ENCODE peak calls at places on chromosomes 16 and 17, in ten cellular contexts. J is dorsolateral prefrontal cortex; Q is IMR-90; O is testis; T is CD8-positive, alpha-beta T cell; A is cardiac fibroblast; N is ovary; L is OCI-LY7; W is fibroblast of villous mesenchyme; P is body of pancreas. D is an unnamed sample.

GRCh38 chr16:70478169-70478568 is 23.8 kb downstream of the FCSK start:
- DNase-seq in Q (no peak), O (no peak), W (no peak), L (no peak), A (no peak), J (no peak), T (no peak), N (no peak), P (no peak), D (no peak)

GRCh38 chr16:87274808-87275207 is 42.4 kb downstream of the C16orf95 start:
- DNase-seq in T (no peak), Q (peak; percentile 41), J (no peak), L (no peak), A (no peak), O (no peak), N (no peak), P (no peak), W (peak; percentile 24), D (no peak)

GRCh38 chr17:65099941-65100315 is 37.2 kb upstream of the RGS9 start:
- DNase-seq in A (peak; percentile 59), W (no peak), Q (peak; percentile 60), L (peak; percentile 55), O (peak; percentile 22), T (peak; percentile 6), J (peak; percentile 28), N (no peak), P (peak; percentile 48), D (peak; percentile 90)

GRCh38 chr17:17029938-17030337 is 12.3 kb upstream of the MPRIP start:
- DNase-seq in Q (no peak), A (no peak), T (no peak), W (no peak), O (no peak), J (no peak), P (no peak), L (no peak), N (peak; percentile 19), D (no peak)

GRCh38 chr16:89034573-89034961 is 57.6 kb upstream of the CBFA2T3 start:
- DNase-seq in O (no peak), N (no peak), P (no peak), T (no peak), W (no peak), J (no peak), L (no peak), Q (no peak), A (no peak), D (no peak)

GRCh38 chr17:27491713-27492190 is 35.5 kb downstream of the KSR1 start:
- DNase-seq in J (peak; percentile 42), T (no peak), L (no peak), N (no peak), A (no peak), W (no peak), P (peak; percentile 37), Q (no peak), O (no peak), D (peak; percentile 33)

GRCh38 chr17:13725286-13725990 is 123.7 kb upstream of the HS3ST3A1 start:
- DNase-seq in A (peak; percentile 55), L (no peak), P (no peak), J (no peak), O (no peak), N (no peak), W (peak; percentile 44), T (no peak), Q (peak; percentile 57), D (no peak)

GRCh38 chr16:53084141-53084541 is 29.4 kb downstream of the CHD9 start:
- DNase-seq in W (no peak), J (no peak), L (no peak), N (no peak), P (no peak), A (no peak), O (no peak), T (no peak), Q (no peak), D (no peak)

GRCh38 chr17:34665803-34666763 is 86.7 kb downstream of the TMEM132E start:
- DNase-seq in P (no peak), Q (no peak), W (no peak), N (no peak), L (no peak), J (no peak), T (no peak), A (no peak), O (no peak), D (no peak)
- TF ChIP-seq CTCF in P (no peak), Q (no peak), W (no peak), N (no peak), L (no peak), J (no peak), T (no peak), A (no peak), O (no peak), D (no peak)

GRCh38 chr16:9013508-9013864 is 49.8 kb upstream of the USP7 start:
- DNase-seq in N (no peak), P (no peak), J (no peak), Q (no peak), A (peak; percentile 6), O (no peak), L (no peak), W (peak; percentile 37), T (no peak), D (no peak)

GRCh38 chr16:9015489-9015888 is 51.8 kb upstream of the USP7 start:
- DNase-seq in A (no peak), L (no peak), O (no peak), P (no peak), T (no peak), W (no peak), N (no peak), Q (no peak), J (no peak), D (no peak)

GRCh38 chr16:9012330-9012729 is 48.6 kb upstream of the USP7 start:
- DNase-seq in Q (no peak), T (no peak), O (no peak), A (no peak), J (no peak), W (no peak), L (no peak), N (no peak), P (no peak), D (no peak)

GRCh38 chr16:9014389-9014788 is 50.7 kb upstream of the USP7 start:
- DNase-seq in A (no peak), T (no peak), J (no peak), Q (no peak), N (no peak), O (no peak), L (no peak), W (no peak), P (no peak), D (no peak)

DNA sequence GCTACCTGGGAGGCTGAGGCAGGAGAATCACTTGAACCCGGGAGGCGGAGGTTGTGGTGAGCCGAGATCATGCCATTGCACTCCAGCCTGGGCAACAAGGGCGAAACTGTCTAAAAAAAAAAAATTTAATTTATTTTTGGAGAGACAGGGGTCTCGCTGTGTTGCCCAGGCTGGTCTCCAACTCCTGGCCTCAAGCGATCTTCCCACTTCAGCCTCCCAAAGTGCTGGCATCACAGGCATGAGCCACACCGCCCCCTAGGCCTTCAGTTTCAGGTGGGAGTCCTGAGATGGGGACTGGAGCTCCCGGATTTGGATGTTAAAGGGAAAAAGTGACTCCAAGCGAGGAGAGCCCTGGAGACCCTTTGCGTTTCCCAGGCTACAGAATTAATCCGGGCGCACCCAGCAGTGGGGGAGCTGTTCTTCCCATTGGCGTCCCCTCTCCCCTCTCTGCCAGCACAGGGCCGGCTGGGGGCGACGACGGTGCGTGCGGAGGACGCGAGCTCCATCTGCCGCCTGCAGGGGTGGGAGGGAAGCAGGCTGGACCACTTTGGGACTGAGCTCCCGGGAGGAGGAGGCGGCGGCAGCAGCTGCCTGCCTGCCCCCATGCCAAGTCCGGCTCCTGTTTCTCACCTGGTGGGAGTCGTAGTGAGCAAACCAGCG is 49.3 kb upstream of the USP7 start:
- DNase-seq in P (no peak), J (no peak), L (no peak), Q (no peak), O (peak; percentile 15), N (peak; percentile 31), T (no peak), W (no peak), A (peak; percentile 10), D (no peak)
- TF ChIP-seq CTCF in P (no peak), J (no peak), L (no peak), Q (peak; percentile 24), O (no peak), N (no peak), T (no peak), W (peak; percentile 8), A (no peak), D (peak; percentile 9)

DNA sequence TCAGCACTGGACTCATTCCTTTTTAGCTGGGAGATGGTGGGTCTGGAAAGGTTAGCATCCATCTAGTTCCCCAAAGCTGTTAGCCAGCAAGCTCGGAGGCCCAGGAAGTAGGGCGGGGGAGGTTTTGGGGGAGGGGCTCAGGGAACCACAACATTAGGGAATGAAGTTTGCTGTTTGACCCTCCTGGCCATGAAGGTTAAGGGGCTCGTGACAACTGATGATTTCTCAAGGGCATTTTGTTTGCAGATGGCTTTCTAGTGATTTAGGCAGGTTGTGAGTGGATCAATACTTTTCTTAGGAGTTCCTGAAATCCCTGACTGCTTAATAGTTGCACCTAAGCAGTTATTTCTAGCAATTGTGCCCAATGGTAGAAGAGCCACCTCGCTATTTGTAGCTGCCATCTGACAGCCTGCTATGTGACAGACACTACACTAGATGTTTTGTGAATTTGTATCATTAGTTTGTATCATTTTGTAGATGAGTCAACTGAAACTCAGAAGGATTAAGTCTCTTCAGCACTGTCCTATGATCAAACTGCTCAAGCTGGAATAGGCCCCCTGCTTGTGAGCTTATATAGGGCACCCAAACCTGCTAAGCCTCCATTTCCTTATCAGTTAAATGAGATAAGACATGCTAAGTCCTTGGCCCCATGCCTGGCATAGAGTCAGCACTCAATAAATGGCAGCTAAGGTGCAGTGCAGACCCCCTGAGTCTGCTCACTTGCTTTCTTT is 146.4 kb downstream of the IRX3 start:
- DNase-seq in O (peak; percentile 29), Q (peak; percentile 8), J (no peak), N (no peak), P (peak; percentile 6), L (no peak), W (peak; percentile 8), T (no peak), A (peak; percentile 15), D (no peak)
- TF ChIP-seq CTCF in O (no peak), Q (no peak), J (no peak), N (no peak), P (no peak), L (no peak), W (peak; percentile 10), T (no peak), A (peak; percentile 11), D (no peak)

GRCh38 chr17:78897639-78897996 is 5.4 kb downstream of the CEP295NL start:
- DNase-seq in P (no peak), T (no peak), W (no peak), L (no peak), A (no peak), N (no peak), O (no peak), Q (no peak), J (no peak), D (no peak)

GRCh38 chr17:78896834-78897638 is 6.0 kb downstream of the CEP295NL start:
- DNase-seq in T (no peak), L (no peak), A (no peak), P (no peak), J (no peak), Q (no peak), N (no peak), W (no peak), O (no peak), D (no peak)

GRCh38 chr17:78898075-78898836 is 4.7 kb downstream of the CEP295NL start:
- DNase-seq in O (no peak), T (no peak), L (no peak), J (no peak), A (no peak), Q (no peak), P (no peak), N (no peak), W (no peak), D (no peak)

GRCh38 chr17:78895322-78895721 is 7.7 kb downstream of the CEP295NL start:
- DNase-seq in L (no peak), N (no peak), Q (no peak), W (peak; percentile 36), T (no peak), A (no peak), J (no peak), O (no peak), P (no peak), D (no peak)

GRCh38 chr17:78896091-78896833 is 6.7 kb downstream of the CEP295NL start:
- DNase-seq in J (peak; percentile 58), N (peak; percentile 55), L (no peak), W (no peak), P (no peak), T (no peak), Q (no peak), A (no peak), O (peak; percentile 80), D (no peak)
- TF ChIP-seq CTCF in J (no peak), N (no peak), L (no peak), W (no peak), P (no peak), T (no peak), Q (no peak), A (no peak), O (no peak), D (no peak)

D was measured in GM13977.